ENCODE peak calls at places on chromosome 11, in four cellular contexts. One of them, this sample, is unnamed.

GRCh38 chr11:113141010-113141409 is 173.4 kb upstream of the TTC12 start:
- DNase-seq in mucosa of gallbladder: no peak
- DNase-seq in activated T-helper 9 cell treated with anti-CD3 and anti-CD28 coated beads, Interleukin-2, amount 50 U/mL, for 16 hours: no peak
- DNase-seq in adrenal gland: no peak
- DNase-seq in this sample: no peak

GRCh38 chr11:77093987-77094840 is 8.4 kb upstream of the OMP start:
- DNase-seq in mucosa of gallbladder: no peak
- DNase-seq in activated T-helper 9 cell treated with anti-CD3 and anti-CD28 coated beads, Interleukin-2, amount 50 U/mL, for 16 hours: no peak
- DNase-seq in adrenal gland: no peak
- DNase-seq in this sample: no peak

GRCh38 chr11:65639623-65640482 is 2.0 kb downstream of the SIPA1 start:
- DNase-seq in mucosa of gallbladder: peak
- DNase-seq in activated T-helper 9 cell treated with anti-CD3 and anti-CD28 coated beads, Interleukin-2, amount 50 U/mL, for 16 hours: peak
- DNase-seq in adrenal gland: no peak
- DNase-seq in this sample: no peak

GRCh38 chr11:86596861-86597632 is 75.4 kb downstream of the ME3 start:
- DNase-seq in mucosa of gallbladder: no peak
- DNase-seq in adrenal gland: peak
- DNase-seq in activated T-helper 9 cell treated with anti-CD3 and anti-CD28 coated beads, Interleukin-2, amount 50 U/mL, for 16 hours: no peak
- DNase-seq in this sample: no peak

GRCh38 chr11:129992161-129992944 is 10.3 kb downstream of the PRDM10 start:
- DNase-seq in mucosa of gallbladder: peak
- DNase-seq in activated T-helper 9 cell treated with anti-CD3 and anti-CD28 coated beads, Interleukin-2, amount 50 U/mL, for 16 hours: no peak
- DNase-seq in adrenal gland: peak
- DNase-seq in this sample: no peak

GRCh38 chr11:34899633-34900016 is 16.6 kb downstream of the APIP start:
- DNase-seq in adrenal gland: no peak
- DNase-seq in activated T-helper 9 cell treated with anti-CD3 and anti-CD28 coated beads, Interleukin-2, amount 50 U/mL, for 16 hours: no peak
- DNase-seq in mucosa of gallbladder: no peak
- DNase-seq in this sample: no peak

GRCh38 chr11:13228569-13228968 is 49.0 kb upstream of the BMAL1 start:
- DNase-seq in mucosa of gallbladder: no peak
- DNase-seq in activated T-helper 9 cell treated with anti-CD3 and anti-CD28 coated beads, Interleukin-2, amount 50 U/mL, for 16 hours: no peak
- DNase-seq in adrenal gland: no peak
- DNase-seq in this sample: no peak

GRCh38 chr11:5605849-5606248 is 9.4 kb downstream of the TRIM6 start:
- DNase-seq in adrenal gland: peak
- DNase-seq in mucosa of gallbladder: no peak
- DNase-seq in activated T-helper 9 cell treated with anti-CD3 and anti-CD28 coated beads, Interleukin-2, amount 50 U/mL, for 16 hours: no peak
- DNase-seq in this sample: no peak

GRCh38 chr11:8567597-8568198 is 26.3 kb downstream of the STK33 start:
- DNase-seq in adrenal gland: no peak
- DNase-seq in activated T-helper 9 cell treated with anti-CD3 and anti-CD28 coated beads, Interleukin-2, amount 50 U/mL, for 16 hours: no peak
- DNase-seq in mucosa of gallbladder: no peak
- DNase-seq in this sample: no peak

GRCh38 chr11:73157141-73158010 is 15.3 kb upstream of the FCHSD2 start:
- DNase-seq in activated T-helper 9 cell treated with anti-CD3 and anti-CD28 coated beads, Interleukin-2, amount 50 U/mL, for 16 hours: no peak
- DNase-seq in mucosa of gallbladder: peak
- DNase-seq in adrenal gland: peak
- DNase-seq in this sample: no peak

GRCh38 chr11:10666976-10667892 is 26.3 kb downstream of the IRAG1 start:
- DNase-seq in activated T-helper 9 cell treated with anti-CD3 and anti-CD28 coated beads, Interleukin-2, amount 50 U/mL, for 16 hours: no peak
- DNase-seq in mucosa of gallbladder: no peak
- DNase-seq in adrenal gland: no peak
- DNase-seq in this sample: no peak

GRCh38 chr11:8251767-8252295 is 11.8 kb downstream of the LMO1 start:
- DNase-seq in activated T-helper 9 cell treated with anti-CD3 and anti-CD28 coated beads, Interleukin-2, amount 50 U/mL, for 16 hours: no peak
- DNase-seq in adrenal gland: peak
- DNase-seq in mucosa of gallbladder: no peak
- DNase-seq in this sample: no peak